ENCODE peak calls at places on chromosomes 11 and 22, in four cellular contexts. One of them, this sample, is unnamed.
A peak's percentile ranks its signal among the peaks of the same experiment; 100 is the strongest.

GRCh38 chr22:44893731-44894080 is 116.1 kb downstream of the PHF21B start:
- DNase-seq in stimulated activated naive CD4-positive, alpha-beta T cell: no peak
- DNase-seq in foreskin melanocyte: no peak
- DNase-seq in activated T-cell treated with anti-CD3 and anti-CD28 coated beads for 1 hour: no peak
- DNase-seq in this sample: no peak

GRCh38 chr11:19725379-19726079 is 12.9 kb downstream of the NAV2 start:
- DNase-seq in foreskin melanocyte: no peak
- DNase-seq in stimulated activated naive CD4-positive, alpha-beta T cell: no peak
- DNase-seq in activated T-cell treated with anti-CD3 and anti-CD28 coated beads for 1 hour: no peak
- DNase-seq in this sample: no peak

GRCh38 chr11:61893981-61894380 is 2.6 kb upstream of the FADS3 start:
- DNase-seq in stimulated activated naive CD4-positive, alpha-beta T cell: no peak
- DNase-seq in foreskin melanocyte: peak; percentile 77
- DNase-seq in activated T-cell treated with anti-CD3 and anti-CD28 coated beads for 1 hour: no peak
- DNase-seq in this sample: peak; percentile 76

GRCh38 chr11:114218508-114218907 is 77.7 kb upstream of the NNMT start:
- DNase-seq in activated T-cell treated with anti-CD3 and anti-CD28 coated beads for 1 hour: no peak
- DNase-seq in stimulated activated naive CD4-positive, alpha-beta T cell: no peak
- DNase-seq in foreskin melanocyte: no peak
- DNase-seq in this sample: no peak

GRCh38 chr22:38519453-38520250 is 13.5 kb upstream of the DDX17 start:
- DNase-seq in stimulated activated naive CD4-positive, alpha-beta T cell: no peak
- DNase-seq in activated T-cell treated with anti-CD3 and anti-CD28 coated beads for 1 hour: no peak
- DNase-seq in foreskin melanocyte: no peak
- DNase-seq in this sample: no peak

GRCh38 chr22:47129902-47130301 is 367.5 kb downstream of the TBC1D22A start:
- DNase-seq in stimulated activated naive CD4-positive, alpha-beta T cell: no peak
- DNase-seq in activated T-cell treated with anti-CD3 and anti-CD28 coated beads for 1 hour: no peak
- DNase-seq in foreskin melanocyte: no peak
- DNase-seq in this sample: peak; percentile 46

GRCh38 chr22:39230261-39231196 is 14.3 kb downstream of the PDGFB start:
- DNase-seq in foreskin melanocyte: no peak
- DNase-seq in stimulated activated naive CD4-positive, alpha-beta T cell: no peak
- DNase-seq in activated T-cell treated with anti-CD3 and anti-CD28 coated beads for 1 hour: no peak
- DNase-seq in this sample: no peak

GRCh38 chr11:83662494-83662893 is 376.3 kb upstream of the CCDC90B start:
- DNase-seq in activated T-cell treated with anti-CD3 and anti-CD28 coated beads for 1 hour: no peak
- DNase-seq in stimulated activated naive CD4-positive, alpha-beta T cell: no peak
- DNase-seq in foreskin melanocyte: no peak
- DNase-seq in this sample: no peak

GRCh38 chr11:62671604-62672528 is at the start of the genes LBHD1 and UQCC3:
- DNase-seq in stimulated activated naive CD4-positive, alpha-beta T cell: peak; percentile 51
- DNase-seq in foreskin melanocyte: peak; percentile 82
- DNase-seq in activated T-cell treated with anti-CD3 and anti-CD28 coated beads for 1 hour: peak; percentile 49
- DNase-seq in this sample: peak; percentile 85

GRCh38 chr11:2563216-2564007 is 118.6 kb downstream of the KCNQ1 start:
- DNase-seq in stimulated activated naive CD4-positive, alpha-beta T cell: no peak
- DNase-seq in foreskin melanocyte: no peak
- DNase-seq in activated T-cell treated with anti-CD3 and anti-CD28 coated beads for 1 hour: no peak
- DNase-seq in this sample: no peak

GRCh38 chr22:19962909-19963806 is 21.5 kb upstream of the TXNRD2 start:
- DNase-seq in foreskin melanocyte: no peak
- DNase-seq in activated T-cell treated with anti-CD3 and anti-CD28 coated beads for 1 hour: no peak
- DNase-seq in stimulated activated naive CD4-positive, alpha-beta T cell: no peak
- DNase-seq in this sample: peak; percentile 85

GRCh38 chr11:113249491-113249763 is 65.0 kb upstream of the TTC12 start:
- DNase-seq in activated T-cell treated with anti-CD3 and anti-CD28 coated beads for 1 hour: no peak
- DNase-seq in foreskin melanocyte: no peak
- DNase-seq in stimulated activated naive CD4-positive, alpha-beta T cell: no peak
- DNase-seq in this sample: peak; percentile 13

GRCh38 chr11:84855846-84856245 is 771.3 kb downstream of the DLG2 start:
- DNase-seq in stimulated activated naive CD4-positive, alpha-beta T cell: no peak
- DNase-seq in foreskin melanocyte: no peak
- DNase-seq in activated T-cell treated with anti-CD3 and anti-CD28 coated beads for 1 hour: no peak
- DNase-seq in this sample: no peak

GRCh38 chr11:58286249-58286648 is 18.2 kb upstream of the OR10W1 start:
- DNase-seq in stimulated activated naive CD4-positive, alpha-beta T cell: no peak
- DNase-seq in activated T-cell treated with anti-CD3 and anti-CD28 coated beads for 1 hour: no peak
- DNase-seq in foreskin melanocyte: peak; percentile 16
- DNase-seq in this sample: peak; percentile 56

This sample was measured in MCF 10A.